ENCODE peak calls at places on chromosomes 12 and 14, in four cellular contexts. F is stimulated activated CD4-positive, alpha-beta T cell treated with anti-CD3 and anti-CD28 coated beads, Interleukin-4, amount 100 ng/mL, for 48 hours; D is effector memory CD4-positive, alpha-beta T cell; S is central memory CD4-positive, alpha-beta T cell. M is an unnamed sample.

GRCh38 chr14:55582741-55583140 is 2.7 kb downstream of the KTN1 start:
- DNase-seq in F (no peak), D (no peak), S (no peak), M (no peak)

GRCh38 chr12:126554599-126554998 is 1489.4 kb downstream of the AACS start:
- DNase-seq in F (no peak), D (no peak), S (no peak), M (no peak)

GRCh38 chr14:60253649-60254048 is 4.6 kb downstream of the PPM1A start:
- DNase-seq in F (no peak), D (no peak), S (no peak), M (no peak)

GRCh38 chr12:49623142-49623899 is at the start of gene PRPF40B:
- DNase-seq in F (peak), D (peak), S (peak), M (peak)

GRCh38 chr14:79294506-79294905 is 916.8 kb downstream of the DIO2 start:
- DNase-seq in F (no peak), D (no peak), S (no peak), M (no peak)

GRCh38 chr12:106132175-106133135 is 6.3 kb downstream of the NUAK1 start:
- DNase-seq in F (no peak), D (no peak), S (no peak), M (no peak)

GRCh38 chr14:92341791-92342190 is 18.8 kb downstream of the SLC24A4 start:
- DNase-seq in F (peak), D (no peak), S (no peak), M (no peak)

GRCh38 chr12:48296586-48297396 is 53.9 kb downstream of the ZNF641 start:
- DNase-seq in F (peak), D (no peak), S (peak), M (peak)

GRCh38 chr12:120455302-120455701 is 9.1 kb downstream of the GATC start:
- DNase-seq in F (no peak), D (no peak), S (no peak), M (no peak)

GRCh38 chr14:61101803-61102548 is 120.9 kb downstream of the SLC38A6 start:
- DNase-seq in F (no peak), D (no peak), S (no peak), M (no peak)

GRCh38 chr12:71691504-71692129 is 5.7 kb downstream of the TMEM19 start:
- DNase-seq in F (no peak), D (no peak), S (no peak), M (no peak)

GRCh38 chr14:90281261-90281660 is 24.9 kb downstream of the PSMC1 start:
- DNase-seq in F (no peak), D (no peak), S (no peak), M (no peak)

GRCh38 chr12:48002179-48002601 is 2.1 kb downstream of the COL2A1 start:
- DNase-seq in F (no peak), D (no peak), S (no peak), M (no peak)

GRCh38 chr12:78753058-78753457 is 111.5 kb upstream of the SYT1 start:
- DNase-seq in F (no peak), D (no peak), S (no peak), M (no peak)

GRCh38 chr12:53252349-53252916 is 15.7 kb upstream of the ESPL1 start:
- DNase-seq in F (no peak), D (no peak), S (no peak), M (no peak)

GRCh38 chr14:72634910-72635647 is 258.8 kb downstream of the DPF3 start:
- DNase-seq in F (no peak), D (no peak), S (no peak), M (no peak)

GRCh38 chr14:20215196-20215595 is 8.3 kb upstream of the OR11H6 start:
- DNase-seq in F (no peak), D (no peak), S (no peak), M (no peak)

GRCh38 chr14:69101331-69101826 is 51.5 kb downstream of the DCAF5 start:
- DNase-seq in F (no peak), D (no peak), S (no peak), M (no peak)

GRCh38 chr12:44465139-44465538 is 411.0 kb downstream of the NELL2 start:
- DNase-seq in F (no peak), D (no peak), S (no peak), M (no peak)

GRCh38 chr14:104871145-104871655 is 6.1 kb downstream of the CEP170B start:
- DNase-seq in F (no peak), D (no peak), S (no peak), M (no peak)

GRCh38 chr12:19230299-19230866 is 100.8 kb downstream of the PLEKHA5 start:
- DNase-seq in F (no peak), D (no peak), S (no peak), M (no peak)

GRCh38 chr12:57782243-57782607 is 362 bp upstream of the TSFM start:
- DNase-seq in F (no peak), D (no peak), S (no peak), M (no peak)

GRCh38 chr14:66476964-66477363 is 9.2 kb upstream of the CCDC196 start:
- DNase-seq in F (no peak), D (no peak), S (no peak), M (no peak)

GRCh38 chr12:27751386-27752047 is 28.5 kb upstream of the KLHL42 start:
- DNase-seq in F (no peak), D (no peak), S (no peak), M (no peak)

GRCh38 chr12:50271724-50272247 is 11.5 kb downstream of the LIMA1 start:
- DNase-seq in F (no peak), D (no peak), S (no peak), M (no peak)

GRCh38 chr14:96568646-96569045 is 66.5 kb downstream of the PAPOLA start:
- DNase-seq in F (no peak), D (no peak), S (no peak), M (no peak)

GRCh38 chr12:65832217-65832616 is 7.9 kb downstream of the HMGA2 start:
- DNase-seq in F (no peak), D (no peak), S (no peak), M (no peak)

GRCh38 chr12:67892289-67892688 is 97.0 kb upstream of the IFNG-AS1 start:
- DNase-seq in F (no peak), D (no peak), S (no peak), M (no peak)

GRCh38 chr12:2075558-2076195 is 22.9 kb downstream of the CACNA1C start:
- DNase-seq in F (no peak), D (no peak), S (no peak), M (no peak)

GRCh38 chr14:106845286-106846087 is 1319.1 kb downstream of the TMEM121 start:
- DNase-seq in F (no peak), D (no peak), S (peak), M (no peak)

GRCh38 chr12:107570721-107571120 is 114.9 kb upstream of the PWP1 start:
- DNase-seq in F (no peak), D (no peak), S (no peak), M (no peak)

GRCh38 chr12:30985814-30986452 is 59.4 kb downstream of the TSPAN11 start:
- DNase-seq in F (peak), D (no peak), S (no peak), M (peak)

GRCh38 chr14:92969470-92970232 is 46.7 kb downstream of the CHGA start:
- DNase-seq in F (no peak), D (no peak), S (no peak), M (no peak)

GRCh38 chr14:71089974-71090373 is 182.7 kb downstream of the PCNX1 start:
- DNase-seq in F (no peak), D (no peak), S (no peak), M (no peak)

GRCh38 chr12:47818701-47819543 is 781 bp downstream of the HDAC7 start:
- DNase-seq in F (no peak), D (no peak), S (peak), M (peak)

GRCh38 chr14:65387628-65388027 is 24.9 kb upstream of the FUT8 start:
- DNase-seq in F (no peak), D (no peak), S (no peak), M (no peak)

GRCh38 chr12:57813971-57814771 is 4.4 kb downstream of the AVIL start:
- DNase-seq in F (no peak), D (no peak), S (no peak), M (no peak)

M was measured in endothelial cell.